ENCODE peak calls at places on chromosomes 1 and 21, in five cellular contexts. M is HCT116, O is Peyer's patch, U is fibroblast of lung, A is aorta. X is an unnamed sample.
A peak's percentile ranks its signal among the peaks of the same experiment; 100 is the strongest.

GRCh38 chr1:226310637-226311195 is 1.8 kb upstream of the LIN9 start:
- DNase-seq in M (no peak), O (no peak), A (no peak), U (no peak), X (no peak)

GRCh38 chr1:3463891-3464648 is 9.6 kb downstream of the ARHGEF16 start:
- DNase-seq in U (no peak), M (no peak), O (no peak), A (peak; percentile 70), X (no peak)

GRCh38 chr21:29091032-29091431 is 17.6 kb upstream of the CCT8 start:
- DNase-seq in M (no peak), A (no peak), O (no peak), U (peak; percentile 76), X (no peak)

GRCh38 chr1:5890346-5891106 is 101.7 kb downstream of the NPHP4 start:
- DNase-seq in U (no peak), O (no peak), M (no peak), A (no peak), X (no peak)

GRCh38 chr1:95018602-95019369 is 54.0 kb downstream of the ALG14 start:
- DNase-seq in A (no peak), O (no peak), M (no peak), U (no peak), X (no peak)

GRCh38 chr1:207085887-207086286 is 2.8 kb upstream of the C4BPB start:
- DNase-seq in U (no peak), O (no peak), A (no peak), M (no peak), X (no peak)

GRCh38 chr1:42282867-42283583 is 52.0 kb downstream of the FOXJ3 start:
- DNase-seq in O (no peak), M (no peak), A (no peak), U (peak; percentile 23), X (no peak)

GRCh38 chr1:243420968-243421675 is 165.3 kb downstream of the SDCCAG8 start:
- DNase-seq in M (no peak), U (no peak), O (no peak), A (no peak), X (no peak)

GRCh38 chr1:71733121-71733520 is 549.2 kb downstream of the NEGR1 start:
- DNase-seq in A (no peak), U (no peak), O (no peak), M (no peak), X (no peak)

GRCh38 chr1:114702699-114703098 is 7.4 kb upstream of the AMPD1 start:
- DNase-seq in O (no peak), A (no peak), U (no peak), M (no peak), X (no peak)

GRCh38 chr21:37891953-37892352 is 24.3 kb downstream of the KCNJ6 start:
- DNase-seq in O (no peak), M (no peak), U (no peak), A (no peak), X (no peak)

GRCh38 chr1:26027716-26028489 is 6.3 kb downstream of the EXTL1 start:
- DNase-seq in O (no peak), A (no peak), M (no peak), U (no peak), X (no peak)

GRCh38 chr21:42666918-42667317 is 13.5 kb downstream of the PDE9A start:
- DNase-seq in M (no peak), U (no peak), O (no peak), A (no peak), X (no peak)

DNA sequence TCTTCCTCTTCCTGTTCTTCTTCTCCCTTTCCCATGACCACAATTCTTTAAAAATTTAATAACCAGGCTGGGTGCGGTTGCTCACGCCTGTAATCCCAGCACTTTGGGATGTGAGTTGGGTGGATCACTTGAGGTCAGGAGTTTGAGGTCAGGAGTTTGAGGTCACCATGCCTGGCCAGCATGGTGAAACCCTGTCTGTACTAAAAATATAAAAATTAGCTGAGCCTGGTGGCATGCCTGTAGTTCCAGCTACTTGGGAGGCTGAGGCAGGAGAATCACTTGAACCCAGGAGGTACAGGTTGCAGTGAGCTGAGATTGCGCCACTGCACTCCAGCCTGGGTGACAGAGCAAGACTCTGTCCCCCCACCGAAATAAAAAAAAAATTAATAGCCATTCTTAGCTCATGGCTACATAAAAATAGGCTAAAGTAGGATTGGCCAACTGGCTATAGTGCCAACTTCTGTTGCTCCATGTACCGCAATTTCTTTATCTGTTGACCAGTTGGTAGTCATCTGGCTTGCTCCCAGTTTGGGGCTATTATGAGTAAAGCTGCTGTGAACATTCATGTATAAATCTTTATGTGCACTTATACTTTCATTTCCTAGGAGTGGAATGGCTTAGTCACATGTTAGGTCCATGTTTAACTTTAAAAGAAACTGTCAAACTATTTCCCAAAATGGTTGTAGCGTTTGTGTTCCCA is 136.3 kb downstream of the PEX14 start:
- DNase-seq in A (no peak), U (peak; percentile 46), O (no peak), M (no peak), X (no peak)
- H3K4me1 ChIP-seq in A (no peaks in the 10 kb centered on the region), U (no peaks in the 10 kb centered on the region), O (no peaks in the 10 kb centered on the region), M (no peaks in the 10 kb centered on the region), X (peaks cover 5% of the 10 kb centered on the region)

GRCh38 chr1:1314678-1315335 is 6.4 kb downstream of the PUSL1 start:
- DNase-seq in O (no peak), U (no peak), M (no peak), A (no peak), X (no peak)
- H3K4me3 ChIP-seq in O (no peak overlapping the region), U (no peak overlapping the region), M (no peak overlapping the region), A (no peak overlapping the region), X (no peak overlapping the region)

GRCh38 chr1:205313681-205314308 is 7.8 kb downstream of the NUAK2 start:
- DNase-seq in O (peak; percentile 67), A (peak; percentile 80), M (no peak), U (peak; percentile 70), X (peak; percentile 72)

GRCh38 chr1:205318231-205318991 is 3.1 kb downstream of the NUAK2 start:
- DNase-seq in M (no peak), O (no peak), U (no peak), A (no peak), X (no peak)

GRCh38 chr1:205317311-205317917 is 4.1 kb downstream of the NUAK2 start:
- DNase-seq in U (peak; percentile 12), M (no peak), O (no peak), A (peak; percentile 83), X (no peak)

GRCh38 chr1:205314986-205315618 is 6.4 kb downstream of the NUAK2 start:
- DNase-seq in O (no peak), M (no peak), A (no peak), U (no peak), X (no peak)

GRCh38 chr1:205316179-205316578 is 5.4 kb downstream of the NUAK2 start:
- DNase-seq in U (no peak), A (no peak), O (no peak), M (no peak), X (no peak)
- H3K4me1 ChIP-seq in U (peaks cover 33% of the 10 kb centered on the region), A (no peaks in the 10 kb centered on the region), O (peaks cover 22% of the 10 kb centered on the region), M (peaks cover 53% of the 10 kb centered on the region), X (peaks cover 26% of the 10 kb centered on the region)

DNA sequence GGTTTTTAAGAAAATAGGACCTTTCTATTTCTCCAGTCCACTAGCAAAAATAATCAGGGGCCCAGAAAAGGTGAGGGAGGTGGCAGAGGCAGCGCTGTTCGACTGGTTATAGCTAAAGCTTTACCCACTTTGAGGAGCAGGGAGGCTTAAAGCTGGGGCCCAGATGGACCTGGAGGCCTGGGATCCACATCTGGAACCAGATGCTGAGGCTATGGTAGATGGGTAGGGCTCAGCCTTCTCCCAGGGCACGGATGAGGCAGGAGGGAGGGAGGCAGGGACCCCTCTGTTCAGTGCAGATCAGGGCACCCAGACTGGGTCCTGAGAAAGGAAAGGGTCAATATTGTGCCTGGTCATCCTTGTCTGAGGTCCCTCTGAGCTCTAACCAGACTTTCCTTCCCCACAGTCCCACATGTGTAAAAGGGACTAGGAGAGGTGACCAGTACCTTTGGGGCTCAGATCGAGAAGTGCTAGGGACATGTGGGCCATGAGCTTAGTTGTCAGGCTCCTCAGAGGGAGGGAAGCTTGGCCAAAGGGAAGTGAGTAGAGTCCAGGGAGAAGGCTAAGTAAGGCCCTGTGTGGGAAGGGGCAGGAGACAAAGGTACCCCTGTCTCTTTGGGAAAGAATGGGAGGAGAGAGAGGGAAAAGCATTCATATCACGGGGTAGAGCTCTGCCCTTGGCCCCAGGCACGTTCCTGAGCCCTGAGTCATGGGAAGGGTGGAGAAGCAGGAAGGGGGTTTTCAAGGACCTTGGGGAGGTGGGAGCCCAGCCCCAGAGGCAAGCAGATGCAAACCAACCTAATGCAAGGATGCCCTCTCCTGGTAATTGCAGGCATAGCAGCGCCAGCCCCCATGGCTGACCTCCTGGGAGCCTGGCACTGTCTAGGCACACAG is 15.4 kb downstream of the LMNA start:
- DNase-seq in M (peak; percentile 93), A (peak; percentile 96), U (peak; percentile 97), O (peak; percentile 77), X (peak; percentile 96)
- H3K4me3 ChIP-seq in M (peak overlapping the region; percentile 0), A (no peak overlapping the region), U (peak overlapping the region; percentile 28), O (peak overlapping the region; percentile 24), X (no peak overlapping the region)

DNA sequence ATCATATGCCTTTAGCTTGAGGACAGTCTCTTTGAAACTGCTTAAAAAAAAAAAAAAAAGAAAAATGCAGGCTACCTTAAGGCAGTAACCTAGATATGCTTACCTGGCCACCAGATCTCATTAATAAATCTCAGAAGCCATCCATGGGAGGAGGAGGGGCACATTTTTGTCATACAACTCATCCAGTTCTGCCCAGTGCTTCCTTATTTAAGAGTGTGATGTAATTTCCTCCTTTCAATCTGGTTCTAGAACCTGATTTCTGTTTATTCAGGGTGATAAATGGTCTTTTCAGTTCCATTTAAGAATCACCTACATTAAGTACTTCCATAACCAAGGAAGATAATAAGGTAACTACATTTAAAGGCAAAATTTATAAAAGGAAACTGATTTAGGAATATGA is 6.1 kb downstream of the ERRFI1 start:
- DNase-seq in M (no peak), O (no peak), A (no peak), U (peak; percentile 42), X (no peak)
- H3K4me1 ChIP-seq in M (peaks cover 100% of the 10 kb centered on the region), O (no peaks in the 10 kb centered on the region), A (peaks cover 20% of the 10 kb centered on the region), U (peaks cover 31% of the 10 kb centered on the region), X (peaks cover 4% of the 10 kb centered on the region)

X was measured in iPS DF 6.9.